ENCODE peak calls at places on chromosomes 13 and 19, in ten cellular contexts. C is brain microvascular endothelial cell, U is neural crest cell, Y is dorsolateral prefrontal cortex, H is adrenal gland, N is HFF-Myc, A is kidney epithelial cell, D is progenitor cell of endocrine pancreas, L is fibroblast of lung, T is heart right ventricle. O is an unnamed sample.

GRCh38 chr19:48969276-48970138 is 4.4 kb downstream of the FTL start:
- DNase-seq in T (no peak), D (no peak), Y (no peak), L (no peak), U (no peak), A (no peak), H (no peak), N (no peak), C (no peak), O (peak)

GRCh38 chr19:1645299-1645698 is 7.1 kb downstream of the TCF3 start:
- DNase-seq in D (no peak), H (no peak), L (no peak), Y (no peak), A (no peak), U (no peak), N (no peak), T (no peak), C (no peak), O (no peak)

GRCh38 chr19:57240311-57241090 is at the start of gene ZNF805:
- DNase-seq in H (peak), U (peak), A (peak), D (peak), Y (peak), C (peak), N (peak), T (peak), L (peak), O (peak)

GRCh38 chr13:60114499-60115028 is 49.2 kb downstream of the DIAPH3 start:
- DNase-seq in H (no peak), T (no peak), C (no peak), A (no peak), N (no peak), Y (no peak), U (no peak), D (no peak), L (no peak), O (no peak)

GRCh38 chr13:50366488-50367174 is 351.4 kb downstream of the KCNRG start:
- DNase-seq in A (no peak), Y (no peak), C (no peak), N (no peak), U (no peak), D (no peak), H (no peak), T (no peak), L (no peak), O (no peak)

GRCh38 chr13:90485441-90485840 is 862.0 kb upstream of the MIR17HG start:
- DNase-seq in T (no peak), C (peak), N (peak), D (no peak), U (no peak), A (peak), H (no peak), Y (no peak), L (peak), O (no peak)

GRCh38 chr13:108895220-108895704 is 265.9 kb downstream of the MYO16 start:
- DNase-seq in H (no peak), C (peak), Y (no peak), N (no peak), T (no peak), U (no peak), L (peak), A (no peak), D (no peak), O (no peak)

GRCh38 chr13:46097015-46097414 is 7.8 kb downstream of the CPB2 start:
- DNase-seq in Y (peak), U (no peak), A (no peak), L (no peak), T (no peak), H (no peak), D (no peak), N (no peak), C (no peak), O (no peak)

GRCh38 chr13:100280681-100281080 is 191.8 kb downstream of the PCCA start:
- DNase-seq in N (no peak), L (peak), D (no peak), C (peak), H (no peak), T (no peak), U (no peak), Y (no peak), A (no peak), O (no peak)

GRCh38 chr19:54282706-54283105 is 1.8 kb upstream of the LILRB2 start:
- DNase-seq in N (no peak), U (no peak), L (no peak), T (no peak), Y (no peak), C (no peak), H (peak), A (no peak), D (no peak), O (no peak)

GRCh38 chr13:112762690-112763080 is 72.8 kb downstream of the ATP11A start:
- DNase-seq in C (no peak), D (no peak), T (no peak), H (no peak), Y (no peak), U (no peak), L (no peak), A (no peak), N (no peak), O (no peak)

GRCh38 chr13:107678075-107678689 is 537.2 kb downstream of the LIG4 start:
- DNase-seq in Y (no peak), T (no peak), H (no peak), N (no peak), D (no peak), C (no peak), A (no peak), L (peak), U (no peak), O (no peak)

GRCh38 chr19:6260376-6260775 is 19.4 kb downstream of the MLLT1 start:
- DNase-seq in L (no peak), D (no peak), C (no peak), A (no peak), U (no peak), N (no peak), H (no peak), Y (no peak), T (no peak), O (no peak)

GRCh38 chr13:100589178-100589725 is 663 bp upstream of the GGACT start:
- DNase-seq in Y (no peak), A (no peak), U (no peak), T (no peak), D (no peak), C (no peak), H (no peak), L (no peak), N (no peak), O (no peak)

GRCh38 chr13:42181381-42181953 is 90.5 kb upstream of the AKAP11 start:
- DNase-seq in D (no peak), C (no peak), A (no peak), T (no peak), L (no peak), N (no peak), H (no peak), Y (no peak), U (no peak), O (no peak)

GRCh38 chr19:13850910-13851753 is 25.8 kb upstream of the NANOS3 start:
- DNase-seq in N (peak), A (no peak), T (peak), Y (peak), H (peak), L (peak), D (no peak), U (no peak), C (peak), O (peak)

GRCh38 chr13:95660981-95661581 is 15.9 kb upstream of the DNAJC3 start:
- DNase-seq in T (no peak), N (no peak), C (peak), A (no peak), D (no peak), U (no peak), H (no peak), Y (no peak), L (peak), O (no peak)

GRCh38 chr13:44546164-44546563 is 30.0 kb downstream of the TSC22D1 start:
- DNase-seq in Y (no peak), H (no peak), N (no peak), U (no peak), T (no peak), L (no peak), C (no peak), D (no peak), A (no peak), O (no peak)

GRCh38 chr13:111390522-111391270 is 70.3 kb downstream of the TEX29 start:
- DNase-seq in A (no peak), T (no peak), L (no peak), C (no peak), H (peak), Y (no peak), U (no peak), N (no peak), D (no peak), O (no peak)

GRCh38 chr19:45815501-45816216 is 551 bp upstream of the RSPH6A start:
- DNase-seq in A (no peak), U (peak), Y (no peak), H (no peak), D (peak), C (no peak), T (peak), N (no peak), L (peak), O (no peak)

GRCh38 chr13:21014666-21015170 is 46.7 kb downstream of the LATS2 start:
- DNase-seq in H (peak), C (peak), L (peak), T (peak), N (peak), Y (no peak), U (no peak), A (peak), D (no peak), O (peak)

GRCh38 chr13:102470283-102470920 is 68.6 kb upstream of the FGF14 start:
- DNase-seq in N (no peak), H (no peak), D (no peak), A (no peak), C (no peak), L (no peak), U (no peak), T (no peak), Y (no peak), O (no peak)

GRCh38 chr19:17602872-17603552 is 47.6 kb downstream of the COLGALT1 start:
- DNase-seq in A (no peak), C (no peak), Y (no peak), D (no peak), L (no peak), T (no peak), U (no peak), H (no peak), N (no peak), O (no peak)

GRCh38 chr13:99199541-99200432 is 867 bp upstream of the UBAC2 start:
- DNase-seq in N (no peak), A (no peak), L (peak), D (no peak), H (no peak), U (no peak), T (no peak), C (no peak), Y (no peak), O (no peak)

GRCh38 chr13:99197257-99197651 is 3.4 kb upstream of the UBAC2 start:
- DNase-seq in T (no peak), Y (no peak), A (no peak), N (no peak), H (no peak), D (no peak), L (no peak), U (no peak), C (no peak), O (no peak)

GRCh38 chr13:99198630-99199029 is 2.0 kb upstream of the UBAC2 start:
- DNase-seq in A (no peak), D (no peak), C (no peak), T (no peak), H (no peak), Y (no peak), N (no peak), L (no peak), U (no peak), O (no peak)

GRCh38 chr13:99193152-99193551 is 7.5 kb upstream of the UBAC2 start:
- DNase-seq in U (no peak), H (no peak), C (no peak), A (no peak), Y (no peak), D (no peak), T (no peak), L (no peak), N (no peak), O (no peak)

GRCh38 chr13:99196466-99197256 is 4.0 kb upstream of the UBAC2 start:
- DNase-seq in U (no peak), T (no peak), L (no peak), C (no peak), H (no peak), A (no peak), D (no peak), N (no peak), Y (no peak), O (no peak)
- TF ChIP-seq CTCF in U (peak), T (peak), L (no peak), C (peak), H (peak), A (peak), D (no peak), N (no peak), Y (no peak), O (no peak)

GRCh38 chr19:39125554-39126311 is at the start of gene PAK4:
- DNase-seq in U (peak), Y (peak), L (peak), N (peak), T (peak), D (peak), A (peak), C (peak), H (peak), O (peak)
- TF ChIP-seq CTCF in U (no peak), Y (peak), L (no peak), N (no peak), T (no peak), D (peak), A (no peak), C (no peak), H (no peak), O (no peak)

DNA sequence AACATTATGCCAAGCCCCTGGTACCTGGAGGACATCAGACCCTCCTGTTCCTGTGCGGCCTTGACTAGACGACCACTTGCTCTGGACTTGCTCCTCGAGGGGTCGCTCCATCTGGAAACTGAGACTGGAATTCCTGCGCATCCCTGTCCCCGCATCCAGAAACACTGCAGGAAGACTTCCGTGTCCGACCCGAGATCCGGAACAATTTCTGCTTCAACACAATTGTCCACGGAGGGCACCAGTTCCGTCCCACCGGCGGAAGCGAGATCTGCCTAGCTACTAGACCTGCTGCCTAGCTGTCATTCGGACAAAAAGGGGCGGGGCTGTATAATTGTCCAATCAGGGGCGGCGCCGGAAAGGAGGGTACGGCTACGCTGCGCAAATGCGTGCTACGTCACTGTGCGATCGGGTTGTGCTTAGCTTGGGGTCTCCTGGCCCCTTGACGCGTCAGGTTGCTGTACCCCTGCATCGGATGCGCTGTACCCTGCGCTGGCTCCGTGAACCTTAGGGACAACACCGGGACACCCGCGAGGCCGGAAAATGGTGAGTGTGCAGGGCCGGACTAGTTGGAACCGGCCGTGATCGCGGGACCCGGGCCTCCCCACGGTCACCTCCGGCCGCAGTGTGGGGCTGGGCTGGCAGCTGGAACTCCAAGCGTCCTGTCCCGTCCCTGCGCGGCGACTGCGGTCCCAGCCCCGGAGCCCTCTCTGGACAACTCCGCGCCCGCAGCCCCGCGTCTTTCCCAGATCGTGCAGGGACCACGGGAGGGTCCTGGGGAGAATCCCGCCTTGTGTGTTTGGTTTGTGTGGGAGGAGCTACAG is at the start of the genes ZNF490 and ZNF791:
- DNase-seq in H (peak), T (peak), N (peak), Y (peak), C (peak), L (peak), U (peak), A (peak), D (peak), O (peak)
- TF ChIP-seq CTCF in H (no peak), T (no peak), N (no peak), Y (peak), C (peak), L (no peak), U (no peak), A (peak), D (peak), O (peak)

DNA sequence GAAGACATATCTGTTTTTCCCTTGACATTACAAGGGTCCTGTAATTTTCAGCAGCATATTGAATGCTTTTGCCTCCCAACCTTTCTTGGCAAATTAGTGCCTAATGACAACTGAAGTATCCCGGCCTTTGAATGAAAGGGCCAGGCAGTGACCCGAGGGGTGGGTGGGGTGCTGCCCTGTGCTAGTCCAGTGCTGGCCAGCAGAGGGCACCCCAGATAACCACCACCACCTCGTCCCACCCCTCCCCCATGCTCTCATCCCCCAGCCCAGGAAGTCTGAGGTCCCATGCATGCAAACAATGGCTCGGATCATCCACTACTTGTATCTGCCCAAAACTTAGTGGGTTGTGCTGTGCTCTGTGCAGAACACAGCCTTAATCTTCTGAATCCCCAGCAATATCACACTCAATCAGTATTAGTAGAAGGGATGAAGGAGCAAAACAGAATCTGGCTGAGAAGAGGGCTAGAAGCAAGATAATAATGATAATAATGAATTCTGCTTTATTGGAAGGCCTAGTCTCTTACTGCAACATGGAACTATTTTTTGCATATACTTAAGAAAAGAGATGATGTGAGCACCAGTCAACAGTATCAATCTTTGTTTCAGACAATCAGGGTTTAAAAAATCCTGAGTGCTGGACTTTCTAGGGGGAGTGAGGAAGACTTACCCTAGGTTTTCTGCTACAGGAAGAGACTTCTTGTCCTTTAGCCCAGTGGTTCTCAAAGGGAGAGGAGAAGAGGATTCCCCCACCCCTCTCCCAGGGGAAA is 3.8 kb downstream of the ATP12A start:
- DNase-seq in L (no peak), Y (peak), N (no peak), A (no peak), H (peak), T (peak), U (peak), D (peak), C (peak), O (no peak)
- TF ChIP-seq CTCF in L (peak), Y (peak), N (peak), A (peak), H (peak), T (peak), U (peak), D (peak), C (peak), O (no peak)

GRCh38 chr13:28528848-28529247 is 33.9 kb upstream of the FLT1 start:
- DNase-seq in U (no peak), D (no peak), L (no peak), C (no peak), N (no peak), Y (no peak), T (no peak), H (no peak), A (no peak), O (no peak)
- TF ChIP-seq CTCF in U (no peak), D (no peak), L (no peak), C (peak), N (no peak), Y (peak), T (peak), H (no peak), A (no peak), O (no peak)

GRCh38 chr13:66994097-66994496 is 236.0 kb downstream of the PCDH9 start:
- DNase-seq in N (no peak), A (peak), D (peak), C (peak), T (peak), Y (peak), L (peak), H (peak), U (peak), O (no peak)
- TF ChIP-seq CTCF in N (peak), A (peak), D (peak), C (peak), T (peak), Y (peak), L (peak), H (peak), U (peak), O (no peak)

DNA sequence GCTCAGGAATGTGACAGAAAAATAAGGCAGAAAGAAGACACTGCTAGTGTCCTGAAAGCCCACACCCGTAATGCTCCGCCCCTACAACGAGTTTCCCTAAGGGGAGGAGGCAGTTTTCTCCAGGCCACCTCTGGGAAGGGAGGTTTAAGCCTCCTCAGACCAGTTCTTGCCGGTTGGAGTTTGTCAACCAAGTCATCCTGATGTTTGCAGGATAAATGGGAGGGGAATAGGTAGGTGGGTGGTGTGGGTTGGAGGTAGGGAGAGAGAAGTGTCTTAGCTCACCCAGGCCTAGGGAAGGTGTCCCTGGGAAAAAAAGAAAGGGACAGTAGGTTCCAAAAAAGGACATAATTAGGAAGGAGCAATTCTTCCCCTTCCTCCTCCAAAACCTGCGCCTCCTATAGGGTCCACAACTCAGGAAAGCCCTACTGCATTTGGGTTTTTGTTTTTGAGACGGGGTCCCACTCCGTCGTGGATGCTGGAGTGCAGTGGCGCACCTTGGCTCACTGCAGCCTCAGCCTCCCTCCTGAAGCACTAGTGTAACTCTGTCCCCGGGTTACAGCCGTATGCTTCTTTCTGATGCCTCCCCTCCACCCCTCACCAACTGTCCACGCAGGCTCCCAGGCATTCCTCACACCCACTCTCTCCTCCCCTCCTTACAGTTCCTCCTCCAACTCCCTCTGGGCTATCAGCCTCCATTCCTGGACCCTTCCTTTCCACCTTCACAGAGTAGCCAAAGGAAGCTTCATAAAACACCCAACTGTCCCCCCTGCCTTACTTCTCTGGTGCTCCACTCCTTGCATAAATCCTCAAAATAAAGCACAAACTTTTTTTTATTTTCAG is 2.0 kb upstream of the SERTAD3 start:
- DNase-seq in Y (no peak), C (no peak), U (no peak), H (no peak), T (no peak), D (no peak), L (no peak), A (no peak), N (no peak), O (no peak)
- TF ChIP-seq CTCF in Y (no peak), C (no peak), U (no peak), H (no peak), T (no peak), D (no peak), L (no peak), A (no peak), N (no peak), O (no peak)

GRCh38 chr19:38139122-38139521 is 84.9 kb downstream of the DPF1 start:
- DNase-seq in C (no peak), D (no peak), N (no peak), U (no peak), L (no peak), T (no peak), A (no peak), H (no peak), Y (no peak), O (no peak)

GRCh38 chr19:38130399-38130798 is 93.6 kb downstream of the DPF1 start:
- DNase-seq in C (no peak), U (no peak), Y (no peak), T (no peak), N (no peak), D (no peak), A (no peak), H (no peak), L (no peak), O (no peak)

GRCh38 chr19:38135150-38135998 is 88.6 kb downstream of the DPF1 start:
- DNase-seq in D (no peak), A (no peak), H (no peak), T (no peak), U (no peak), N (no peak), Y (no peak), L (no peak), C (no peak), O (no peak)

GRCh38 chr19:38132781-38133180 is 91.2 kb downstream of the DPF1 start:
- DNase-seq in D (no peak), L (no peak), T (no peak), N (no peak), U (no peak), Y (no peak), H (no peak), A (no peak), C (no peak), O (no peak)

GRCh38 chr19:38134538-38135149 is 89.4 kb downstream of the DPF1 start:
- DNase-seq in H (no peak), D (no peak), A (no peak), L (no peak), U (peak), N (peak), C (peak), T (peak), Y (no peak), O (no peak)
- TF ChIP-seq CTCF in H (peak), D (peak), A (peak), L (peak), U (peak), N (peak), C (peak), T (peak), Y (peak), O (no peak)

O was measured in ovary.